ENCODE peak calls at places on chromosomes 4 and X, in ten cellular contexts. One of them, this sample, is unnamed.

GRCh38 chr4:183129125-183129524 is 30.1 kb downstream of the WWC2 start:
- DNase-seq in erythroblast: no peak
- DNase-seq in ovary: no peak
- DNase-seq in thyroid gland: no peak
- DNase-seq in heart left ventricle: no peak
- DNase-seq in prostate gland: no peak
- DNase-seq in transverse colon: no peak
- DNase-seq in esophagus muscularis mucosa: no peak
- DNase-seq in GM12891: no peak
- DNase-seq in A549: no peak
- DNase-seq in this sample: no peak

GRCh38 chrX:150162141-150162540 is 201.0 kb upstream of the MAMLD1 start:
- DNase-seq in erythroblast: no peak
- DNase-seq in ovary: no peak
- DNase-seq in thyroid gland: no peak
- DNase-seq in heart left ventricle: no peak
- DNase-seq in prostate gland: no peak
- DNase-seq in transverse colon: no peak
- DNase-seq in esophagus muscularis mucosa: peak
- DNase-seq in GM12891: no peak
- DNase-seq in A549: peak
- DNase-seq in this sample: peak

GRCh38 chrX:16278927-16279326 is 111.6 kb downstream of the MAGEB17 start:
- DNase-seq in erythroblast: no peak
- DNase-seq in ovary: no peak
- DNase-seq in thyroid gland: peak
- DNase-seq in heart left ventricle: no peak
- DNase-seq in prostate gland: no peak
- DNase-seq in transverse colon: no peak
- DNase-seq in esophagus muscularis mucosa: no peak
- DNase-seq in GM12891: no peak
- DNase-seq in A549: peak
- DNase-seq in this sample: no peak

GRCh38 chrX:72714471-72714916 is 388 bp upstream of the PHKA1 start:
- DNase-seq in erythroblast: peak
- DNase-seq in ovary: peak
- DNase-seq in thyroid gland: peak
- DNase-seq in heart left ventricle: peak
- DNase-seq in prostate gland: peak
- DNase-seq in transverse colon: peak
- DNase-seq in esophagus muscularis mucosa: peak
- DNase-seq in GM12891: no peak
- DNase-seq in A549: peak
- DNase-seq in this sample: no peak

GRCh38 chr4:85736576-85736975 is 261.6 kb downstream of the ARHGAP24 start:
- DNase-seq in erythroblast: no peak
- DNase-seq in ovary: no peak
- DNase-seq in thyroid gland: no peak
- DNase-seq in heart left ventricle: no peak
- DNase-seq in prostate gland: no peak
- DNase-seq in transverse colon: no peak
- DNase-seq in esophagus muscularis mucosa: no peak
- DNase-seq in GM12891: no peak
- DNase-seq in A549: no peak
- DNase-seq in this sample: no peak

GRCh38 chr4:13461511-13461910 is 22.6 kb downstream of the RAB28 start:
- DNase-seq in erythroblast: no peak
- DNase-seq in ovary: no peak
- DNase-seq in thyroid gland: no peak
- DNase-seq in heart left ventricle: no peak
- DNase-seq in prostate gland: no peak
- DNase-seq in transverse colon: no peak
- DNase-seq in esophagus muscularis mucosa: no peak
- DNase-seq in GM12891: no peak
- DNase-seq in A549: no peak
- DNase-seq in this sample: no peak

GRCh38 chrX:47272013-47272408 is 39.2 kb downstream of the USP11 start:
- DNase-seq in erythroblast: no peak
- DNase-seq in ovary: no peak
- DNase-seq in thyroid gland: no peak
- DNase-seq in heart left ventricle: no peak
- DNase-seq in prostate gland: no peak
- DNase-seq in transverse colon: no peak
- DNase-seq in esophagus muscularis mucosa: no peak
- DNase-seq in GM12891: no peak
- DNase-seq in A549: no peak
- DNase-seq in this sample: no peak

GRCh38 chr4:38141808-38142500 is 181.8 kb downstream of the PTTG2 start:
- DNase-seq in erythroblast: no peak
- DNase-seq in ovary: no peak
- DNase-seq in thyroid gland: no peak
- DNase-seq in heart left ventricle: no peak
- DNase-seq in prostate gland: no peak
- DNase-seq in transverse colon: no peak
- DNase-seq in esophagus muscularis mucosa: no peak
- DNase-seq in GM12891: no peak
- DNase-seq in A549: no peak
- DNase-seq in this sample: peak

GRCh38 chr4:183132081-183132480 is 33.0 kb downstream of the WWC2 start:
- DNase-seq in erythroblast: no peak
- DNase-seq in ovary: no peak
- DNase-seq in thyroid gland: no peak
- DNase-seq in heart left ventricle: no peak
- DNase-seq in prostate gland: no peak
- DNase-seq in transverse colon: no peak
- DNase-seq in esophagus muscularis mucosa: no peak
- DNase-seq in GM12891: no peak
- DNase-seq in A549: no peak
- DNase-seq in this sample: no peak

GRCh38 chr4:17770845-17771244 is 10.6 kb downstream of the FAM184B start:
- DNase-seq in erythroblast: no peak
- DNase-seq in ovary: no peak
- DNase-seq in thyroid gland: no peak
- DNase-seq in heart left ventricle: no peak
- DNase-seq in prostate gland: no peak
- DNase-seq in transverse colon: no peak
- DNase-seq in esophagus muscularis mucosa: peak
- DNase-seq in GM12891: no peak
- DNase-seq in A549: no peak
- DNase-seq in this sample: no peak

DNA sequence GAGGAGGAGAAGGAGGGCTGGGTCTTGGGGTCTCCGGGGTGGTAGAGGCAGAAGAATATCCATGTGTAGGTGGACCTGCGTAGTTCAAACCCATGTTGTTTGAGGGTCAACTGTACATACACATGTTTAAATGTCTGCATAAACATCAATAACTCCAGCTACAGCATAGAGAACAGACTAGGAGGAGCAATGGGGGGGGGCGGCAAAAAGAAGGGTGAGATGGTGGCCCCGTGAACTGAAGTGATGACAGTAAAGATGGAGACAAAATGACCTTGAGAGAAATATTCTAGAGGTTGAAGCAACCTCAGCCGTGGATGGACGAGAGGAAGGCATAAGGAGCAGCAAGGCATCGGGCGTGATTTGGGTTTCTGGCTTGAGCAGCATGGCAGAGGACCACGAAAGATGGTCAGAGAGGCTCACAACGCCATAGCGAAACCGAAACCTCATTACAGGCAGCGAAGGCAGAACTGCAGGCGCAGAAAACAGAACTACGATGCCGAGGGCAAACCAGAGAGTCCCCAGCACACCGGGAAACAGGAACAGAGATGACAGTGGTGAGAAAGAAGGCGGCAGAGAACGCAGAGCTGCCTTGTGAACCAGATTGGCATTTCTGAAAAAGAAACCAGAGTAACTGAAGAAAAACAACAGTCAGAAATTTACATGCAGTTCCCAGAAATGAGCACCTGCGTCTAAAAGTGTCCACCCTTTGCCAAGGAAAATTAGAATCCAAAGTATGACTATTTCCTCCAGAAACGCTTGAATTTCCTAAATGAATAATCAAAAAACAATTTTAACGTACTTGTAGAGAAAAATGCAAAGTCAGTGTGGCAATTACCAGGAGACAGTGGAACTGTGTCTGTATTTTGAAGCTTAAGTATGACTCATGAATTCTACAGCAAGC is 50.2 kb upstream of the ENPP6 start:
- DNase-seq in erythroblast: peak
- DNase-seq in ovary: no peak
- DNase-seq in thyroid gland: no peak
- DNase-seq in heart left ventricle: peak
- DNase-seq in prostate gland: no peak
- DNase-seq in transverse colon: peak
- DNase-seq in esophagus muscularis mucosa: no peak
- DNase-seq in GM12891: no peak
- DNase-seq in A549: peak
- DNase-seq in this sample: peak
- TF ChIP-seq POLR2A in erythroblast: peak
- TF ChIP-seq POLR2A in ovary: no peak
- TF ChIP-seq POLR2A in thyroid gland: no peak
- TF ChIP-seq POLR2A in heart left ventricle: no peak
- TF ChIP-seq POLR2A in prostate gland: no peak
- TF ChIP-seq POLR2A in transverse colon: no peak
- TF ChIP-seq POLR2A in esophagus muscularis mucosa: no peak
- TF ChIP-seq POLR2A in GM12891: peak
- TF ChIP-seq POLR2A in A549: no peak
- TF ChIP-seq POLR2A in this sample: no peak

GRCh38 chrX:120604359-120604782 is 470 bp downstream of the MCTS1 start:
- DNase-seq in erythroblast: peak
- DNase-seq in ovary: no peak
- DNase-seq in thyroid gland: peak
- DNase-seq in heart left ventricle: no peak
- DNase-seq in prostate gland: no peak
- DNase-seq in transverse colon: peak
- DNase-seq in esophagus muscularis mucosa: no peak
- DNase-seq in GM12891: peak
- DNase-seq in A549: peak
- DNase-seq in this sample: peak

DNA sequence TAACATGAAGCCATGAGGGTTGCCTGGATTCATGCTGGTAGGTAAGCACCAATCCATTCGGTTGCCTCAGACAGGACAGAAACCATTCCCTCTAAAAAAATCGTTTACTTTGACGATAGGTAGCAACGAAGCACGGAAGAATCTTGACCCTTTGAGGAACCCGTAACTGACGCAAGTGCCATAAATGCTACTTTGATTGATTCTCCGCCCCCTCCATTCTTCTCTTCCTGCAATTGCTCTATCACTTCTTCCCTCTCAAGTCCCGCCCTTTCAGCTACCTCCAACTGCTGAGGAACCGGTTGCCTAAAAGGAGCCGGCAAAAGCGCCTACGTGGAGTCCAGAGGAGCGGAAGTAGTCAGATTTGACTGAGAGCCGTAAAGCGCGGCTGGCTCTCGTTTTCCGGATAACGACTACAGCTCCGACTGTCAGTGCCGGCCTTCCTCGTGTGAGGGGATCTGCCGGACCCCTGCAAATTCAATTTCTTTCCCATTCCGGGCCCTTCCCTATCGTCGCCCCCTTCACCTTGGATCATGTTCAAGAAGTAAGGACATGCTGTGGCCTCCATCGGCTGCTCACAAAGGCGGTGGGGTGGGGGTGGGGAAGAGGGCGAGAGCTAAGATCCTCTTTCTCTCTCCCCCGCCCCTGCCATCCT is at the start of gene MCTS1:
- DNase-seq in erythroblast: peak
- DNase-seq in ovary: peak
- DNase-seq in thyroid gland: peak
- DNase-seq in heart left ventricle: peak
- DNase-seq in prostate gland: peak
- DNase-seq in transverse colon: peak
- DNase-seq in esophagus muscularis mucosa: peak
- DNase-seq in GM12891: peak
- DNase-seq in A549: peak
- DNase-seq in this sample: peak
- TF ChIP-seq POLR2A in erythroblast: peak
- TF ChIP-seq POLR2A in ovary: no peak
- TF ChIP-seq POLR2A in thyroid gland: no peak
- TF ChIP-seq POLR2A in heart left ventricle: no peak
- TF ChIP-seq POLR2A in prostate gland: peak
- TF ChIP-seq POLR2A in transverse colon: peak
- TF ChIP-seq POLR2A in esophagus muscularis mucosa: peak
- TF ChIP-seq POLR2A in GM12891: peak
- TF ChIP-seq POLR2A in A549: peak
- TF ChIP-seq POLR2A in this sample: peak

GRCh38 chr4:92198711-92199110 is 105.1 kb upstream of the GRID2 start:
- DNase-seq in erythroblast: no peak
- DNase-seq in ovary: no peak
- DNase-seq in thyroid gland: no peak
- DNase-seq in heart left ventricle: no peak
- DNase-seq in prostate gland: no peak
- DNase-seq in transverse colon: no peak
- DNase-seq in esophagus muscularis mucosa: no peak
- DNase-seq in GM12891: no peak
- DNase-seq in A549: no peak
- DNase-seq in this sample: no peak
- TF ChIP-seq POLR2A in erythroblast: no peak
- TF ChIP-seq POLR2A in ovary: no peak
- TF ChIP-seq POLR2A in thyroid gland: no peak
- TF ChIP-seq POLR2A in heart left ventricle: no peak
- TF ChIP-seq POLR2A in prostate gland: no peak
- TF ChIP-seq POLR2A in transverse colon: no peak
- TF ChIP-seq POLR2A in esophagus muscularis mucosa: no peak
- TF ChIP-seq POLR2A in GM12891: no peak
- TF ChIP-seq POLR2A in A549: no peak
- TF ChIP-seq POLR2A in this sample: no peak

GRCh38 chr4:82428969-82429727 is 1.1 kb downstream of the HNRNPDL start:
- DNase-seq in erythroblast: peak
- DNase-seq in ovary: peak
- DNase-seq in thyroid gland: peak
- DNase-seq in heart left ventricle: peak
- DNase-seq in prostate gland: peak
- DNase-seq in transverse colon: peak
- DNase-seq in esophagus muscularis mucosa: peak
- DNase-seq in GM12891: peak
- DNase-seq in A549: peak
- DNase-seq in this sample: peak
- TF ChIP-seq POLR2A in erythroblast: peak
- TF ChIP-seq POLR2A in ovary: peak
- TF ChIP-seq POLR2A in thyroid gland: peak
- TF ChIP-seq POLR2A in heart left ventricle: no peak
- TF ChIP-seq POLR2A in prostate gland: peak
- TF ChIP-seq POLR2A in transverse colon: peak
- TF ChIP-seq POLR2A in esophagus muscularis mucosa: peak
- TF ChIP-seq POLR2A in GM12891: peak
- TF ChIP-seq POLR2A in A549: peak
- TF ChIP-seq POLR2A in this sample: peak